ENCODE peak calls at places on chromosomes 12 and 14, in nine cellular contexts. Z, S, G, Y, E, V, L, T and A are unnamed samples.

GRCh38 chr12:50057896-50058670 is 687 bp downstream of the ASIC1 start:
- DNase-seq in E (no peak), L (no peak), V (no peak), Y (no peak), T (no peak), Z (no peak), G (no peak), S (no peak), A (no peak)

GRCh38 chr12:117125275-117125613 is 26.0 kb upstream of the TESC start:
- DNase-seq in S (peak), Y (no peak), E (no peak), G (peak), T (no peak), Z (no peak), L (peak), V (no peak), A (no peak)

GRCh38 chr14:79992799-79993198 is 218.5 kb downstream of the DIO2 start:
- DNase-seq in T (no peak), E (no peak), L (no peak), Z (no peak), G (no peak), Y (no peak), V (no peak), S (no peak), A (no peak)

GRCh38 chr14:92937229-92937937 is 14.4 kb downstream of the CHGA start:
- DNase-seq in T (no peak), L (peak), G (no peak), S (no peak), V (no peak), E (no peak), Y (no peak), Z (no peak), A (no peak)

GRCh38 chr12:89280833-89281533 is 71.3 kb downstream of the DUSP6 start:
- DNase-seq in Z (no peak), G (peak), V (no peak), S (no peak), Y (peak), L (peak), E (no peak), T (no peak), A (no peak)

GRCh38 chr12:117343296-117343695 is 18.1 kb downstream of the NOS1 start:
- DNase-seq in L (no peak), G (no peak), S (no peak), Y (no peak), Z (no peak), E (no peak), T (no peak), V (no peak), A (no peak)

GRCh38 chr12:49105504-49106120 is 5.0 kb downstream of the LMBR1L start:
- DNase-seq in S (no peak), V (no peak), G (no peak), T (no peak), L (no peak), Y (no peak), E (no peak), Z (no peak), A (no peak)

GRCh38 chr14:72518809-72519377 is 375.0 kb downstream of the DPF3 start:
- DNase-seq in L (no peak), S (no peak), G (no peak), Y (peak), V (peak), T (no peak), Z (no peak), E (no peak), A (no peak)

GRCh38 chr14:105398044-105398725 is at the start of gene TEX22:
- DNase-seq in G (peak), S (peak), Y (peak), V (peak), T (no peak), E (peak), Z (peak), L (peak), A (peak)

GRCh38 chr12:6570264-6570887 is 2.3 kb upstream of the NOP2 start:
- DNase-seq in L (peak), T (no peak), S (peak), V (no peak), Y (peak), G (no peak), Z (no peak), E (no peak), A (no peak)

GRCh38 chr14:104451474-104451873 is 128.1 kb upstream of the C14orf180 start:
- DNase-seq in G (no peak), Z (no peak), E (no peak), S (no peak), L (no peak), Y (no peak), V (no peak), T (no peak), A (no peak)

GRCh38 chr12:117900561-117900960 is 68.2 kb downstream of the KSR2 start:
- DNase-seq in G (peak), T (no peak), Y (no peak), V (no peak), Z (no peak), L (peak), E (no peak), S (peak), A (no peak)

GRCh38 chr12:25877446-25877845 is 81.0 kb upstream of the RASSF8 start:
- DNase-seq in T (no peak), L (no peak), S (no peak), V (no peak), G (no peak), E (no peak), Y (no peak), Z (no peak), A (no peak)

GRCh38 chr12:22543246-22544037 is 900 bp downstream of the C2CD5 start:
- DNase-seq in Z (peak), S (peak), G (peak), E (no peak), Y (no peak), L (no peak), V (peak), T (no peak), A (peak)

GRCh38 chr12:109937371-109937770 is 37.3 kb downstream of the TCHP start:
- DNase-seq in S (no peak), G (no peak), E (no peak), Z (no peak), Y (no peak), T (no peak), L (no peak), V (no peak), A (no peak)

GRCh38 chr12:6964605-6965025 is 5.8 kb downstream of the PHB2 start:
- DNase-seq in E (no peak), L (no peak), S (no peak), Z (no peak), V (no peak), Y (no peak), T (no peak), G (no peak), A (no peak)

GRCh38 chr12:110760204-110760609 is 17.5 kb upstream of the PPP1CC start:
- DNase-seq in S (no peak), Z (no peak), T (no peak), E (no peak), G (no peak), V (no peak), Y (no peak), L (no peak), A (no peak)

GRCh38 chr12:8562310-8562709 is 21.6 kb upstream of the CLEC4E start:
- DNase-seq in Z (no peak), Y (no peak), E (no peak), G (no peak), T (no peak), S (no peak), V (no peak), L (no peak), A (no peak)

GRCh38 chr14:32022525-32022924 is 54.6 kb upstream of the ARHGAP5 start:
- DNase-seq in Z (no peak), T (no peak), G (no peak), S (no peak), E (no peak), Y (no peak), V (no peak), L (no peak), A (no peak)

GRCh38 chr12:107468976-107469375 is 216.6 kb upstream of the PWP1 start:
- DNase-seq in L (no peak), Y (no peak), Z (no peak), S (no peak), G (no peak), T (no peak), E (no peak), V (no peak), A (no peak)

GRCh38 chr12:100801335-100801734 is 6.8 kb downstream of the ANO4 start:
- DNase-seq in Z (no peak), L (no peak), S (peak), V (no peak), Y (no peak), E (no peak), T (no peak), G (peak), A (no peak)

GRCh38 chr12:115267464-115267863 is 583.5 kb upstream of the TBX3 start:
- DNase-seq in T (no peak), Y (no peak), E (no peak), V (no peak), S (no peak), G (no peak), Z (no peak), L (no peak), A (peak)

GRCh38 chr14:34081126-34081575 is 130.3 kb upstream of the EGLN3 start:
- DNase-seq in T (no peak), E (no peak), S (peak), G (no peak), Z (no peak), L (peak), V (no peak), Y (no peak), A (no peak)

GRCh38 chr12:55073043-55074022 is 52.9 kb upstream of the OR9K2 start:
- DNase-seq in Z (peak), V (no peak), E (peak), L (peak), T (peak), S (peak), Y (peak), G (peak), A (no peak)

GRCh38 chr14:90698379-90698869 is 117.8 kb downstream of the TTC7B start:
- DNase-seq in L (peak), E (peak), T (no peak), V (no peak), Z (peak), G (peak), S (peak), Y (no peak), A (peak)